ENCODE peak calls at places on chromosomes 12 and 14, in seven cellular contexts. G, W, X, R, S, O and A are unnamed samples.

GRCh38 chr12:111673503-111673902 is 12.3 kb downstream of the BRAP start:
- DNase-seq in G (no peak), O (no peak), R (no peak), S (peak), W (no peak), X (no peak), A (no peak)

GRCh38 chr14:21025374-21026151 is 702 bp upstream of the NDRG2 start:
- DNase-seq in W (no peak), G (no peak), X (no peak), O (peak), R (no peak), S (no peak), A (no peak)

GRCh38 chr12:3964404-3964803 is 91.2 kb upstream of the PARP11 start:
- DNase-seq in X (no peak), R (no peak), O (no peak), S (no peak), W (no peak), G (no peak), A (peak)

GRCh38 chr14:22666203-22666893 is 22.2 kb upstream of the OR6J1 start:
- DNase-seq in R (no peak), O (no peak), S (no peak), X (no peak), G (no peak), W (no peak), A (no peak)

GRCh38 chr12:28874758-28875157 is 274.3 kb upstream of the FAR2 start:
- DNase-seq in W (no peak), G (no peak), O (no peak), X (no peak), S (no peak), R (no peak), A (no peak)

GRCh38 chr12:28759334-28759733 is 389.7 kb upstream of the FAR2 start:
- DNase-seq in X (peak), S (no peak), O (no peak), G (no peak), W (no peak), R (no peak), A (peak)

GRCh38 chr14:92144708-92145107 is 22.9 kb downstream of the CPSF2 start:
- DNase-seq in O (no peak), R (no peak), S (no peak), W (no peak), G (no peak), X (no peak), A (no peak)

GRCh38 chr12:89962648-89963047 is 254.0 kb upstream of the ATP2B1 start:
- DNase-seq in R (no peak), S (no peak), X (no peak), O (no peak), G (no peak), W (no peak), A (no peak)

GRCh38 chr12:45914090-45914489 is 76.3 kb downstream of the SCAF11 start:
- DNase-seq in W (no peak), G (no peak), S (no peak), R (no peak), X (no peak), O (no peak), A (no peak)

GRCh38 chr12:99948380-99948779 is 36.4 kb downstream of the ANKS1B start:
- DNase-seq in X (no peak), G (no peak), O (no peak), S (no peak), R (no peak), W (no peak), A (no peak)

GRCh38 chr14:104393199-104393897 is 186.2 kb upstream of the C14orf180 start:
- DNase-seq in W (no peak), O (no peak), G (no peak), S (no peak), X (no peak), R (peak), A (no peak)

GRCh38 chr12:51076235-51076930 is 7.0 kb downstream of the CSRNP2 start:
- DNase-seq in W (no peak), X (no peak), G (no peak), S (no peak), O (no peak), R (no peak), A (no peak)

GRCh38 chr12:49028666-49029275 is 10.2 kb upstream of the PRKAG1 start:
- DNase-seq in R (no peak), W (no peak), G (no peak), S (no peak), X (no peak), O (no peak), A (no peak)

GRCh38 chr14:91424813-91425719 is 7.4 kb upstream of the CCDC88C start:
- DNase-seq in G (no peak), W (no peak), O (no peak), R (no peak), X (no peak), S (no peak), A (no peak)

GRCh38 chr12:49847161-49847560 is 4.3 kb upstream of the BCDIN3D start:
- DNase-seq in G (no peak), R (no peak), X (no peak), S (no peak), O (no peak), W (no peak), A (no peak)

GRCh38 chr14:50775357-50775756 is 55.6 kb downstream of the NIN start:
- DNase-seq in R (no peak), X (no peak), G (no peak), O (no peak), S (no peak), W (no peak), A (no peak)

GRCh38 chr12:46553266-46553665 is 180.7 kb upstream of the SLC38A2 start:
- DNase-seq in X (no peak), G (no peak), O (no peak), R (no peak), W (no peak), S (no peak), A (no peak)

GRCh38 chr14:78764240-78764639 is 594.1 kb downstream of the NRXN3 start:
- DNase-seq in X (no peak), S (no peak), O (no peak), R (no peak), G (no peak), W (no peak), A (no peak)

GRCh38 chr14:103628221-103628683 is 759 bp upstream of the KLC1 start:
- DNase-seq in S (no peak), X (peak), O (peak), W (no peak), G (no peak), R (peak), A (no peak)

GRCh38 chr14:53146739-53147138 is 6.4 kb downstream of the DDHD1 start:
- DNase-seq in X (no peak), S (no peak), W (no peak), O (no peak), R (no peak), G (no peak), A (no peak)

GRCh38 chr12:16348435-16349131 is 1.1 kb downstream of the MGST1 start:
- DNase-seq in O (no peak), G (no peak), X (no peak), R (no peak), S (no peak), W (no peak), A (no peak)

GRCh38 chr12:19186722-19187661 is 57.5 kb downstream of the PLEKHA5 start:
- DNase-seq in S (peak), W (no peak), R (no peak), X (peak), O (no peak), G (no peak), A (no peak)

GRCh38 chr14:104142136-104143041 is 4.0 kb downstream of the KIF26A start:
- DNase-seq in G (no peak), X (no peak), O (no peak), W (no peak), S (no peak), R (no peak), A (no peak)

GRCh38 chr14:75274899-75275569 is 3.6 kb upstream of the FOS start:
- DNase-seq in S (peak), R (no peak), G (no peak), W (no peak), X (no peak), O (no peak), A (no peak)

GRCh38 chr12:102053062-102053349 is 8.8 kb downstream of the WASHC3 start:
- DNase-seq in W (no peak), X (no peak), S (no peak), O (no peak), G (no peak), R (no peak), A (no peak)

GRCh38 chr12:55706840-55707671 is 648 bp downstream of the ITGA7 start:
- DNase-seq in R (no peak), X (no peak), O (no peak), S (peak), W (no peak), G (no peak), A (no peak)

GRCh38 chr14:68178282-68178681 is 358.7 kb downstream of the RAD51B start:
- DNase-seq in G (no peak), X (no peak), S (no peak), W (no peak), O (no peak), R (no peak), A (no peak)

GRCh38 chr12:46661161-46661845 is 164.5 kb downstream of the SLC38A4 start:
- DNase-seq in O (no peak), R (no peak), W (no peak), G (no peak), S (peak), X (peak), A (peak)

GRCh38 chr14:58077621-58078020 is 74.4 kb downstream of the ARMH4 start:
- DNase-seq in W (no peak), O (no peak), R (no peak), S (no peak), G (no peak), X (no peak), A (no peak)

GRCh38 chr14:64541261-64541970 is 875 bp downstream of the HSPA2 start:
- DNase-seq in R (no peak), W (no peak), O (no peak), G (no peak), S (no peak), X (peak), A (no peak)

GRCh38 chr14:76926521-76927251 is 100.5 kb downstream of the LRRC74A start:
- DNase-seq in W (no peak), G (no peak), S (no peak), O (no peak), R (peak), X (no peak), A (no peak)

GRCh38 chr14:35001624-35002023 is 18.8 kb downstream of the SRP54 start:
- DNase-seq in G (no peak), W (no peak), S (no peak), X (no peak), R (no peak), O (no peak), A (no peak)

GRCh38 chr12:119720349-119720748 is 52.4 kb downstream of the PRKAB1 start:
- DNase-seq in S (no peak), R (no peak), X (no peak), O (no peak), W (no peak), G (no peak), A (no peak)

GRCh38 chr14:84622357-84622756 is 907.6 kb upstream of the FLRT2 start:
- DNase-seq in X (no peak), O (no peak), R (no peak), S (no peak), W (no peak), G (no peak), A (no peak)

GRCh38 chr12:6199531-6200265 is 502 bp upstream of the CD9 start:
- DNase-seq in R (no peak), G (no peak), W (no peak), X (no peak), O (no peak), S (no peak), A (no peak)

GRCh38 chr14:92143962-92144361 is 22.2 kb downstream of the CPSF2 start:
- DNase-seq in R (no peak), W (no peak), S (no peak), O (no peak), X (no peak), G (no peak), A (no peak)

GRCh38 chr14:94478420-94478819 is 2.4 kb upstream of the SERPINA9 start:
- DNase-seq in O (no peak), G (no peak), X (no peak), R (no peak), S (no peak), W (no peak), A (no peak)

GRCh38 chr14:85279407-85279806 is 250.5 kb upstream of the FLRT2 start:
- DNase-seq in G (no peak), S (no peak), X (no peak), R (no peak), O (no peak), W (no peak), A (no peak)

GRCh38 chr12:101793401-101793800 is 37.4 kb downstream of the GNPTAB start:
- DNase-seq in R (no peak), S (no peak), X (no peak), O (no peak), G (no peak), W (no peak), A (no peak)

GRCh38 chr12:116559330-116560080 is at the start of gene MAP1LC3B2:
- DNase-seq in S (peak), R (peak), X (peak), O (peak), G (no peak), W (no peak), A (no peak)